ENCODE peak calls at places on chromosomes 11 and 22, in nine cellular contexts. D is activated CD8-positive, alpha-beta memory T cell treated with anti-CD3 and anti-CD28 coated beads, Interleukin-2, amount 50 U/mL, for 48 hours; Q is mucosa of descending colon; V is endothelial cell; N is stimulated activated CD4-positive, alpha-beta T cell treated with anti-CD3 and anti-CD28 coated beads, TNF-alpha, amount 100 ng/mL, for 4 hours; F is T-helper 2 cell; P is stimulated activated CD8-positive, alpha-beta memory T cell treated with anti-CD3 and anti-CD28 coated beads, Interleukin-7, amount 100 ng/mL, for 1 hour; H is Panc1; G is dermis microvascular lymphatic vessel endothelial cell. X is an unnamed sample.

GRCh38 chr22:47918276-47918928 is 1156.0 kb downstream of the TBC1D22A start:
- DNase-seq in D (peak; percentile 60), Q (no peak), V (no peak), N (no peak), F (no peak), P (no peak), H (no peak), G (no peak), X (no peak)

GRCh38 chr11:134584706-134585445 is 172.8 kb upstream of the B3GAT1 start:
- DNase-seq in D (peak; percentile 29), Q (no peak), V (no peak), N (no peak), F (no peak), P (no peak), H (no peak), G (no peak), X (no peak)

GRCh38 chr11:120517390-120518315 is 6.1 kb downstream of the GRIK4 start:
- DNase-seq in D (no peak), Q (no peak), V (no peak), N (no peak), F (no peak), P (no peak), H (no peak), G (no peak), X (peak; percentile 51)

GRCh38 chr11:16895306-16895705 is 118.9 kb downstream of the PLEKHA7 start:
- DNase-seq in D (no peak), Q (no peak), V (no peak), N (no peak), F (no peak), P (no peak), H (no peak), G (no peak), X (no peak)

GRCh38 chr11:1168256-1168655 is 10.5 kb downstream of the MUC5AC start:
- DNase-seq in D (no peak), Q (no peak), V (no peak), N (no peak), F (no peak), P (no peak), H (no peak), G (no peak), X (peak; percentile 15)

GRCh38 chr11:77201991-77202841 is 74.2 kb downstream of the MYO7A start:
- DNase-seq in D (peak; percentile 36), Q (peak; percentile 36), V (no peak), N (no peak), F (no peak), P (no peak), H (no peak), G (no peak), X (peak; percentile 7)

GRCh38 chr11:107259826-107260225 is 197.8 kb downstream of the CWF19L2 start:
- DNase-seq in D (no peak), Q (no peak), V (no peak), N (no peak), F (no peak), P (no peak), H (no peak), G (no peak), X (no peak)

GRCh38 chr11:358129-358805 is 11.0 kb upstream of the B4GALNT4 start:
- DNase-seq in D (no peak), Q (peak; percentile 40), V (no peak), N (no peak), F (no peak), P (no peak), H (no peak), G (no peak), X (no peak)

GRCh38 chr11:23865341-23865975 is 631.4 kb upstream of the LUZP2 start:
- DNase-seq in D (no peak), Q (no peak), V (no peak), N (no peak), F (no peak), P (no peak), H (no peak), G (no peak), X (no peak)

GRCh38 chr22:44736581-44737413 is 15.6 kb upstream of the ARHGAP8 start:
- DNase-seq in D (no peak), Q (peak; percentile 59), V (no peak), N (no peak), F (no peak), P (no peak), H (no peak), G (no peak), X (no peak)

GRCh38 chr22:27895600-27895999 is 23.5 kb downstream of the PITPNB start:
- DNase-seq in D (no peak), Q (no peak), V (no peak), N (no peak), F (no peak), P (no peak), H (no peak), G (no peak), X (no peak)

GRCh38 chr11:97641988-97642387 is 1252.2 kb downstream of the JRKL start:
- DNase-seq in D (no peak), Q (no peak), V (no peak), N (no peak), F (no peak), P (no peak), H (no peak), G (no peak), X (no peak)

GRCh38 chr22:38569972-38570840 is at the start of gene DMC1:
- DNase-seq in D (peak; percentile 98), Q (peak; percentile 96), V (peak; percentile 92), N (peak; percentile 95), F (peak; percentile 99), P (peak; percentile 97), H (no peak), G (no peak), X (peak; percentile 91)

GRCh38 chr11:119206512-119207299 is 567 bp downstream of the CBL start:
- DNase-seq in D (peak; percentile 85), Q (peak; percentile 81), V (peak; percentile 60), N (peak; percentile 22), F (peak; percentile 32), P (no peak), H (no peak), G (no peak), X (peak; percentile 35)